ENCODE peak calls at places on chromosomes 11 and 22, in seven cellular contexts. One of them, this sample, is unnamed.

GRCh38 chr11:68870470-68870869 is 28.8 kb upstream of the CPT1A start:
- ATAC-seq in left lobe of liver: peak
- ATAC-seq in activated T-cell treated with anti-CD3 and anti-CD28 coated beads, Interleukin-2, amount 50 U/mL, for 4 hours: no peak
- ATAC-seq in WTC11: no peak
- ATAC-seq in right cardiac atrium: peak
- ATAC-seq in lower lobe of right lung: peak
- ATAC-seq in left cardiac atrium: no peak
- ATAC-seq in this sample: no peak

GRCh38 chr22:45672564-45673481 is 1.2 kb downstream of the ATXN10 start:
- ATAC-seq in left lobe of liver: peak
- ATAC-seq in activated T-cell treated with anti-CD3 and anti-CD28 coated beads, Interleukin-2, amount 50 U/mL, for 4 hours: no peak
- ATAC-seq in WTC11: peak
- ATAC-seq in right cardiac atrium: peak
- ATAC-seq in lower lobe of right lung: peak
- ATAC-seq in left cardiac atrium: peak
- ATAC-seq in this sample: peak

GRCh38 chr11:97428247-97428646 is 1038.4 kb downstream of the JRKL start:
- ATAC-seq in left lobe of liver: no peak
- ATAC-seq in activated T-cell treated with anti-CD3 and anti-CD28 coated beads, Interleukin-2, amount 50 U/mL, for 4 hours: no peak
- ATAC-seq in WTC11: no peak
- ATAC-seq in right cardiac atrium: peak
- ATAC-seq in lower lobe of right lung: no peak
- ATAC-seq in left cardiac atrium: peak
- ATAC-seq in this sample: no peak

GRCh38 chr11:130877532-130877931 is 38.7 kb downstream of the SNX19 start:
- ATAC-seq in left lobe of liver: no peak
- ATAC-seq in activated T-cell treated with anti-CD3 and anti-CD28 coated beads, Interleukin-2, amount 50 U/mL, for 4 hours: no peak
- ATAC-seq in WTC11: no peak
- ATAC-seq in right cardiac atrium: peak
- ATAC-seq in lower lobe of right lung: peak
- ATAC-seq in left cardiac atrium: peak
- ATAC-seq in this sample: peak

GRCh38 chr22:17477401-17477833 is 85.9 kb upstream of the SLC25A18 start:
- ATAC-seq in left lobe of liver: peak
- ATAC-seq in activated T-cell treated with anti-CD3 and anti-CD28 coated beads, Interleukin-2, amount 50 U/mL, for 4 hours: no peak
- ATAC-seq in WTC11: peak
- ATAC-seq in right cardiac atrium: peak
- ATAC-seq in lower lobe of right lung: peak
- ATAC-seq in left cardiac atrium: peak
- ATAC-seq in this sample: no peak

GRCh38 chr11:48109046-48109666 is 107.5 kb upstream of the OR4B1 start:
- ATAC-seq in left lobe of liver: peak
- ATAC-seq in activated T-cell treated with anti-CD3 and anti-CD28 coated beads, Interleukin-2, amount 50 U/mL, for 4 hours: peak
- ATAC-seq in WTC11: no peak
- ATAC-seq in right cardiac atrium: peak
- ATAC-seq in lower lobe of right lung: peak
- ATAC-seq in left cardiac atrium: peak
- ATAC-seq in this sample: peak

GRCh38 chr11:64007629-64008282 is 21.5 kb downstream of the OTUB1 start:
- ATAC-seq in left lobe of liver: peak
- ATAC-seq in activated T-cell treated with anti-CD3 and anti-CD28 coated beads, Interleukin-2, amount 50 U/mL, for 4 hours: peak
- ATAC-seq in WTC11: peak
- ATAC-seq in right cardiac atrium: peak
- ATAC-seq in lower lobe of right lung: peak
- ATAC-seq in left cardiac atrium: peak
- ATAC-seq in this sample: peak

GRCh38 chr22:23485490-23485889 is 94.6 kb downstream of the IGLL1 start:
- ATAC-seq in left lobe of liver: peak
- ATAC-seq in activated T-cell treated with anti-CD3 and anti-CD28 coated beads, Interleukin-2, amount 50 U/mL, for 4 hours: no peak
- ATAC-seq in WTC11: no peak
- ATAC-seq in right cardiac atrium: peak
- ATAC-seq in lower lobe of right lung: peak
- ATAC-seq in left cardiac atrium: peak
- ATAC-seq in this sample: peak

GRCh38 chr11:86056262-86056911 is 12.5 kb downstream of the PICALM start:
- ATAC-seq in left lobe of liver: no peak
- ATAC-seq in activated T-cell treated with anti-CD3 and anti-CD28 coated beads, Interleukin-2, amount 50 U/mL, for 4 hours: no peak
- ATAC-seq in WTC11: no peak
- ATAC-seq in right cardiac atrium: no peak
- ATAC-seq in lower lobe of right lung: no peak
- ATAC-seq in left cardiac atrium: no peak
- ATAC-seq in this sample: no peak

GRCh38 chr11:13229675-13230359 is 47.8 kb upstream of the BMAL1 start:
- ATAC-seq in left lobe of liver: no peak
- ATAC-seq in activated T-cell treated with anti-CD3 and anti-CD28 coated beads, Interleukin-2, amount 50 U/mL, for 4 hours: no peak
- ATAC-seq in WTC11: no peak
- ATAC-seq in right cardiac atrium: peak
- ATAC-seq in lower lobe of right lung: peak
- ATAC-seq in left cardiac atrium: peak
- ATAC-seq in this sample: no peak

GRCh38 chr22:43616645-43617044 is 195.5 kb downstream of the EFCAB6 start:
- ATAC-seq in left lobe of liver: peak
- ATAC-seq in activated T-cell treated with anti-CD3 and anti-CD28 coated beads, Interleukin-2, amount 50 U/mL, for 4 hours: no peak
- ATAC-seq in WTC11: no peak
- ATAC-seq in right cardiac atrium: no peak
- ATAC-seq in lower lobe of right lung: no peak
- ATAC-seq in left cardiac atrium: no peak
- ATAC-seq in this sample: no peak

GRCh38 chr11:8722156-8722555 is 39.6 kb downstream of the RPL27A start:
- ATAC-seq in left lobe of liver: no peak
- ATAC-seq in activated T-cell treated with anti-CD3 and anti-CD28 coated beads, Interleukin-2, amount 50 U/mL, for 4 hours: no peak
- ATAC-seq in WTC11: peak
- ATAC-seq in right cardiac atrium: no peak
- ATAC-seq in lower lobe of right lung: no peak
- ATAC-seq in left cardiac atrium: no peak
- ATAC-seq in this sample: no peak

GRCh38 chr11:8503872-8504491 is 90.0 kb downstream of the STK33 start:
- ATAC-seq in left lobe of liver: no peak
- ATAC-seq in activated T-cell treated with anti-CD3 and anti-CD28 coated beads, Interleukin-2, amount 50 U/mL, for 4 hours: no peak
- ATAC-seq in WTC11: no peak
- ATAC-seq in right cardiac atrium: no peak
- ATAC-seq in lower lobe of right lung: peak
- ATAC-seq in left cardiac atrium: no peak
- ATAC-seq in this sample: peak

GRCh38 chr11:65973439-65974110 is 12.0 kb downstream of the SART1 start:
- ATAC-seq in left lobe of liver: no peak
- ATAC-seq in activated T-cell treated with anti-CD3 and anti-CD28 coated beads, Interleukin-2, amount 50 U/mL, for 4 hours: no peak
- ATAC-seq in WTC11: no peak
- ATAC-seq in right cardiac atrium: no peak
- ATAC-seq in lower lobe of right lung: no peak
- ATAC-seq in left cardiac atrium: no peak
- ATAC-seq in this sample: peak

GRCh38 chr22:39327995-39328754 is 8.8 kb upstream of the RPL3 start:
- ATAC-seq in left lobe of liver: no peak
- ATAC-seq in activated T-cell treated with anti-CD3 and anti-CD28 coated beads, Interleukin-2, amount 50 U/mL, for 4 hours: no peak
- ATAC-seq in WTC11: no peak
- ATAC-seq in right cardiac atrium: peak
- ATAC-seq in lower lobe of right lung: peak
- ATAC-seq in left cardiac atrium: peak
- ATAC-seq in this sample: peak

GRCh38 chr22:28857288-28857687 is 26.1 kb upstream of the ZNRF3 start:
- ATAC-seq in left lobe of liver: no peak
- ATAC-seq in activated T-cell treated with anti-CD3 and anti-CD28 coated beads, Interleukin-2, amount 50 U/mL, for 4 hours: no peak
- ATAC-seq in WTC11: no peak
- ATAC-seq in right cardiac atrium: peak
- ATAC-seq in lower lobe of right lung: no peak
- ATAC-seq in left cardiac atrium: peak
- ATAC-seq in this sample: no peak

GRCh38 chr11:35815556-35816315 is 128.1 kb upstream of the LDLRAD3 start:
- ATAC-seq in left lobe of liver: peak
- ATAC-seq in activated T-cell treated with anti-CD3 and anti-CD28 coated beads, Interleukin-2, amount 50 U/mL, for 4 hours: no peak
- ATAC-seq in WTC11: no peak
- ATAC-seq in right cardiac atrium: peak
- ATAC-seq in lower lobe of right lung: no peak
- ATAC-seq in left cardiac atrium: peak
- ATAC-seq in this sample: no peak

GRCh38 chr11:72553748-72554147 is 119.4 kb upstream of the CLPB start:
- ATAC-seq in left lobe of liver: peak
- ATAC-seq in activated T-cell treated with anti-CD3 and anti-CD28 coated beads, Interleukin-2, amount 50 U/mL, for 4 hours: no peak
- ATAC-seq in WTC11: peak
- ATAC-seq in right cardiac atrium: peak
- ATAC-seq in lower lobe of right lung: peak
- ATAC-seq in left cardiac atrium: no peak
- ATAC-seq in this sample: no peak

GRCh38 chr11:75543808-75544207 is 18.1 kb upstream of the GDPD5 start:
- ATAC-seq in left lobe of liver: no peak
- ATAC-seq in activated T-cell treated with anti-CD3 and anti-CD28 coated beads, Interleukin-2, amount 50 U/mL, for 4 hours: no peak
- ATAC-seq in WTC11: peak
- ATAC-seq in right cardiac atrium: no peak
- ATAC-seq in lower lobe of right lung: no peak
- ATAC-seq in left cardiac atrium: no peak
- ATAC-seq in this sample: no peak

GRCh38 chr22:47083379-47083986 is 321.0 kb downstream of the TBC1D22A start:
- ATAC-seq in left lobe of liver: no peak
- ATAC-seq in activated T-cell treated with anti-CD3 and anti-CD28 coated beads, Interleukin-2, amount 50 U/mL, for 4 hours: no peak
- ATAC-seq in WTC11: no peak
- ATAC-seq in right cardiac atrium: no peak
- ATAC-seq in lower lobe of right lung: no peak
- ATAC-seq in left cardiac atrium: no peak
- ATAC-seq in this sample: no peak

GRCh38 chr22:38696606-38697005 is 4.1 kb downstream of the JOSD1 start:
- ATAC-seq in left lobe of liver: no peak
- ATAC-seq in activated T-cell treated with anti-CD3 and anti-CD28 coated beads, Interleukin-2, amount 50 U/mL, for 4 hours: peak
- ATAC-seq in WTC11: no peak
- ATAC-seq in right cardiac atrium: peak
- ATAC-seq in lower lobe of right lung: no peak
- ATAC-seq in left cardiac atrium: peak
- ATAC-seq in this sample: peak

GRCh38 chr11:279040-279965 is 1.1 kb downstream of the NLRP6 start:
- ATAC-seq in left lobe of liver: peak
- ATAC-seq in activated T-cell treated with anti-CD3 and anti-CD28 coated beads, Interleukin-2, amount 50 U/mL, for 4 hours: peak
- ATAC-seq in WTC11: peak
- ATAC-seq in right cardiac atrium: peak
- ATAC-seq in lower lobe of right lung: peak
- ATAC-seq in left cardiac atrium: peak
- ATAC-seq in this sample: no peak

GRCh38 chr11:94934362-94934761 is 39.0 kb downstream of the CWC15 start:
- ATAC-seq in left lobe of liver: no peak
- ATAC-seq in activated T-cell treated with anti-CD3 and anti-CD28 coated beads, Interleukin-2, amount 50 U/mL, for 4 hours: peak
- ATAC-seq in WTC11: peak
- ATAC-seq in right cardiac atrium: peak
- ATAC-seq in lower lobe of right lung: peak
- ATAC-seq in left cardiac atrium: peak
- ATAC-seq in this sample: no peak

GRCh38 chr11:126790550-126790981 is 210.0 kb downstream of the KIRREL3 start:
- ATAC-seq in left lobe of liver: no peak
- ATAC-seq in activated T-cell treated with anti-CD3 and anti-CD28 coated beads, Interleukin-2, amount 50 U/mL, for 4 hours: no peak
- ATAC-seq in WTC11: peak
- ATAC-seq in right cardiac atrium: peak
- ATAC-seq in lower lobe of right lung: peak
- ATAC-seq in left cardiac atrium: peak
- ATAC-seq in this sample: no peak

GRCh38 chr11:13955971-13956421 is 6.5 kb upstream of the SPON1 start:
- ATAC-seq in left lobe of liver: peak
- ATAC-seq in activated T-cell treated with anti-CD3 and anti-CD28 coated beads, Interleukin-2, amount 50 U/mL, for 4 hours: peak
- ATAC-seq in WTC11: peak
- ATAC-seq in right cardiac atrium: peak
- ATAC-seq in lower lobe of right lung: peak
- ATAC-seq in left cardiac atrium: peak
- ATAC-seq in this sample: peak

GRCh38 chr22:30823015-30823370 is 128.3 kb downstream of the OSBP2 start:
- ATAC-seq in left lobe of liver: peak
- ATAC-seq in activated T-cell treated with anti-CD3 and anti-CD28 coated beads, Interleukin-2, amount 50 U/mL, for 4 hours: no peak
- ATAC-seq in WTC11: peak
- ATAC-seq in right cardiac atrium: no peak
- ATAC-seq in lower lobe of right lung: no peak
- ATAC-seq in left cardiac atrium: no peak
- ATAC-seq in this sample: peak

GRCh38 chr11:20050551-20051333 is 109.5 kb downstream of the DBX1 start:
- ATAC-seq in left lobe of liver: no peak
- ATAC-seq in activated T-cell treated with anti-CD3 and anti-CD28 coated beads, Interleukin-2, amount 50 U/mL, for 4 hours: no peak
- ATAC-seq in WTC11: peak
- ATAC-seq in right cardiac atrium: no peak
- ATAC-seq in lower lobe of right lung: peak
- ATAC-seq in left cardiac atrium: no peak
- ATAC-seq in this sample: peak

GRCh38 chr22:48919187-48919590 is 908.5 kb downstream of the BRD1 start:
- ATAC-seq in left lobe of liver: no peak
- ATAC-seq in activated T-cell treated with anti-CD3 and anti-CD28 coated beads, Interleukin-2, amount 50 U/mL, for 4 hours: no peak
- ATAC-seq in WTC11: no peak
- ATAC-seq in right cardiac atrium: no peak
- ATAC-seq in lower lobe of right lung: no peak
- ATAC-seq in left cardiac atrium: no peak
- ATAC-seq in this sample: no peak

GRCh38 chr11:76288166-76288978 is 82.1 kb upstream of the WNT11 start:
- ATAC-seq in left lobe of liver: no peak
- ATAC-seq in activated T-cell treated with anti-CD3 and anti-CD28 coated beads, Interleukin-2, amount 50 U/mL, for 4 hours: peak
- ATAC-seq in WTC11: no peak
- ATAC-seq in right cardiac atrium: peak
- ATAC-seq in lower lobe of right lung: no peak
- ATAC-seq in left cardiac atrium: no peak
- ATAC-seq in this sample: no peak

GRCh38 chr11:9825315-9825714 is 161.4 kb downstream of the SWAP70 start:
- ATAC-seq in left lobe of liver: no peak
- ATAC-seq in activated T-cell treated with anti-CD3 and anti-CD28 coated beads, Interleukin-2, amount 50 U/mL, for 4 hours: no peak
- ATAC-seq in WTC11: no peak
- ATAC-seq in right cardiac atrium: no peak
- ATAC-seq in lower lobe of right lung: no peak
- ATAC-seq in left cardiac atrium: no peak
- ATAC-seq in this sample: peak

GRCh38 chr11:64546600-64546999 is 44.4 kb upstream of the SLC22A12 start:
- ATAC-seq in left lobe of liver: no peak
- ATAC-seq in activated T-cell treated with anti-CD3 and anti-CD28 coated beads, Interleukin-2, amount 50 U/mL, for 4 hours: no peak
- ATAC-seq in WTC11: no peak
- ATAC-seq in right cardiac atrium: no peak
- ATAC-seq in lower lobe of right lung: peak
- ATAC-seq in left cardiac atrium: no peak
- ATAC-seq in this sample: no peak